ENCODE peak calls at places on chromosome 14, in seven cellular contexts. H is WERI-Rb-1, M is Peyer's patch, N is small intestine, C is stomach, Y is fibroblast of lung, I is kidney epithelial cell. L is an unnamed sample.

GRCh38 chr14:69013943-69014782 is 35.1 kb upstream of the ACTN1 start:
- DNase-seq in H (no peak), M (no peak), N (peak), C (peak), Y (peak), I (no peak), L (no peak)

GRCh38 chr14:94971750-94972149 is 185.6 kb downstream of the DICER1 start:
- DNase-seq in H (no peak), M (no peak), N (no peak), C (peak), Y (peak), I (no peak), L (no peak)

GRCh38 chr14:95157987-95158712 is 821 bp upstream of the DICER1 start:
- DNase-seq in H (no peak), M (peak), N (no peak), C (no peak), Y (no peak), I (no peak), L (no peak)

GRCh38 chr14:69600304-69600891 is 11.0 kb upstream of the SUSD6 start:
- DNase-seq in H (no peak), M (no peak), N (no peak), C (no peak), Y (no peak), I (no peak), L (no peak)

GRCh38 chr14:105891631-105892452 is 365.5 kb downstream of the TMEM121 start:
- DNase-seq in H (peak), M (no peak), N (no peak), C (peak), Y (no peak), I (no peak), L (no peak)

GRCh38 chr14:53528114-53528513 is 375.0 kb upstream of the DDHD1 start:
- DNase-seq in H (no peak), M (no peak), N (no peak), C (no peak), Y (peak), I (no peak), L (no peak)

GRCh38 chr14:93994919-93995682 is 2.0 kb upstream of the CCDC197 start:
- DNase-seq in H (no peak), M (no peak), N (no peak), C (peak), Y (peak), I (peak), L (peak)

GRCh38 chr14:52835122-52835903 is 43.9 kb upstream of the GNPNAT1 start:
- DNase-seq in H (peak), M (no peak), N (no peak), C (no peak), Y (peak), I (no peak), L (no peak)

GRCh38 chr14:73295198-73295796 is 58.0 kb downstream of the PAPLN start:
- DNase-seq in H (no peak), M (no peak), N (peak), C (no peak), Y (peak), I (no peak), L (no peak)

GRCh38 chr14:96581902-96582640 is 79.9 kb downstream of the PAPOLA start:
- DNase-seq in H (no peak), M (no peak), N (no peak), C (no peak), Y (no peak), I (no peak), L (no peak)

GRCh38 chr14:86003998-86004397 is 474.1 kb downstream of the FLRT2 start:
- DNase-seq in H (no peak), M (no peak), N (no peak), C (no peak), Y (peak), I (no peak), L (no peak)

GRCh38 chr14:94364037-94364436 is 24.4 kb downstream of the SERPINA1 start:
- DNase-seq in H (no peak), M (no peak), N (no peak), C (no peak), Y (no peak), I (no peak), L (no peak)

GRCh38 chr14:51738754-51739153 is 87.0 kb downstream of the FRMD6 start:
- DNase-seq in H (peak), M (no peak), N (no peak), C (no peak), Y (no peak), I (no peak), L (no peak)

GRCh38 chr14:103867523-103867953 is 20.2 kb upstream of the PPP1R13B start:
- DNase-seq in H (no peak), M (no peak), N (no peak), C (peak), Y (no peak), I (no peak), L (peak)

GRCh38 chr14:94041551-94042346 is 15.6 kb downstream of the OTUB2 start:
- DNase-seq in H (no peak), M (no peak), N (no peak), C (peak), Y (peak), I (no peak), L (peak)

GRCh38 chr14:86296173-86296572 is 766.2 kb downstream of the FLRT2 start:
- DNase-seq in H (peak), M (no peak), N (no peak), C (no peak), Y (peak), I (peak), L (no peak)

GRCh38 chr14:32327255-32327961 is 1.7 kb upstream of the AKAP6 start:
- DNase-seq in H (no peak), M (no peak), N (no peak), C (no peak), Y (no peak), I (no peak), L (no peak)

GRCh38 chr14:57302883-57303282 is 34.1 kb downstream of the AP5M1 start:
- DNase-seq in H (no peak), M (no peak), N (no peak), C (no peak), Y (no peak), I (no peak), L (no peak)

GRCh38 chr14:103500148-103500990 is 22.3 kb downstream of the CKB start:
- DNase-seq in H (peak), M (peak), N (peak), C (peak), Y (peak), I (no peak), L (no peak)

GRCh38 chr14:31969371-31969770 is 107.7 kb upstream of the ARHGAP5 start:
- DNase-seq in H (no peak), M (no peak), N (no peak), C (no peak), Y (peak), I (no peak), L (peak)

GRCh38 chr14:76456200-76456599 is 80.3 kb downstream of the ESRRB start:
- DNase-seq in H (peak), M (no peak), N (peak), C (no peak), Y (no peak), I (no peak), L (no peak)

GRCh38 chr14:105019861-105020814 is 745 bp downstream of the CDCA4 start:
- DNase-seq in H (no peak), M (peak), N (peak), C (peak), Y (peak), I (no peak), L (no peak)

GRCh38 chr14:58793096-58793740 is 155.5 kb downstream of the DACT1 start:
- DNase-seq in H (no peak), M (no peak), N (peak), C (no peak), Y (no peak), I (no peak), L (no peak)

GRCh38 chr14:58794993-58795762 is 157.4 kb downstream of the DACT1 start:
- DNase-seq in H (no peak), M (no peak), N (peak), C (no peak), Y (no peak), I (no peak), L (no peak)

GRCh38 chr14:58792421-58792820 is 154.7 kb downstream of the DACT1 start:
- DNase-seq in H (no peak), M (no peak), N (no peak), C (no peak), Y (peak), I (no peak), L (no peak)

GRCh38 chr14:58796201-58796600 is 158.4 kb downstream of the DACT1 start:
- DNase-seq in H (no peak), M (no peak), N (peak), C (no peak), Y (no peak), I (no peak), L (no peak)

GRCh38 chr14:58796636-58797429 is 159.1 kb downstream of the DACT1 start:
- DNase-seq in H (no peak), M (no peak), N (no peak), C (no peak), Y (no peak), I (no peak), L (no peak)
- H3K4me3 ChIP-seq in H (no peak), M (no peak), N (no peak), C (no peak), Y (no peak), I (no peak), L (no peak)

DNA sequence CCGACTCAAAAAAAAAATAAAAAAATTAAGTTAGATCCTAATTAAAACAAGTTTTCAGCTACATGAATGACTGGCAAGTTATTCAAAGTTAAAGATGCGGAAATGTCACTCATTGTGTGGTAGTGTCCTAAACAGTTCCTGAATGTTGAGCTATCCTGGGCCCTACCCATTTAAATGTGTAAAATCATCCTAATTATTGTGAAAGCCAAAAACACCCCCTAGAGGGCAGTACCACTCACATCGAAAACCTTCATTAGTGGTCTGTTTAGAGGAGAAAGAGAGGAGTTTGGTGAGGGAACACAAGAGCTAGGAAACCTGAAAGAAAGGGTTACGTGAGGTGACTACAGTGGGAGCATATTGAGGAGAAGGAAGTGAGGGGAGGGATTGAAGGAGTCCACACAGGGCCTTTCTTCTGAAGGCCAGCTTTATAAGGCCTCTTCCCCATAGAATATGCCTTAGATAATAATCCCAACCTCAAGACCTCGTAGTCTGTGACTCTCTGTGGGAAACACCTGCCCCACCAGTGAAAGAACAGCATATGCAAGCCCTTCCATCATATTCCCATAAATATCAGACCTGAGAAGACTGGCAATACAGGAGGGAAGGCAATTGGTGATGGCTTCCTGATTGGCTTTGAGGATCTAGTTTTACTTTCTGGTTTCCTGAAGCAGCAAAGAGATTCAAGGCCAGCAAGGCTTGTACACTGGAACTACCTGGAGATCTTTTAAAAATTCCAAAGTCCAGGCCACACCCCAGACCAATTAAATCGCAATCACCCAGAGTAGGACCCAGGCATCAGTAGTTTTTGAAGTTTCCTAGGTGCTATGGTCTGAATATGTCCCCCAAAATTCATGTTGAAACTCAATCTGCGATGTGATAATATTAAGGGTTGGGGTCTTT is 2.7 kb upstream of the TEP1 start:
- DNase-seq in H (peak), M (peak), N (peak), C (no peak), Y (peak), I (no peak), L (no peak)
- H3K4me3 ChIP-seq in H (no peak), M (no peak), N (no peak), C (no peak), Y (no peak), I (no peak), L (no peak)

GRCh38 chr14:101072945-101073597 is 169.5 kb upstream of the RTL1 start:
- DNase-seq in H (no peak), M (peak), N (peak), C (peak), Y (peak), I (peak), L (peak)

GRCh38 chr14:101070540-101071492 is 167.3 kb upstream of the RTL1 start:
- DNase-seq in H (no peak), M (peak), N (no peak), C (peak), Y (no peak), I (no peak), L (no peak)

GRCh38 chr14:101071493-101071891 is 168.0 kb upstream of the RTL1 start:
- DNase-seq in H (no peak), M (peak), N (no peak), C (peak), Y (no peak), I (no peak), L (no peak)

GRCh38 chr14:101072531-101072930 is 169.0 kb upstream of the RTL1 start:
- DNase-seq in H (no peak), M (no peak), N (no peak), C (peak), Y (peak), I (no peak), L (no peak)

GRCh38 chr14:101072070-101072469 is 168.5 kb upstream of the RTL1 start:
- DNase-seq in H (no peak), M (no peak), N (no peak), C (no peak), Y (no peak), I (no peak), L (no peak)
- H3K4me3 ChIP-seq in H (no peak), M (no peak), N (no peak), C (no peak), Y (no peak), I (no peak), L (no peak)

DNA sequence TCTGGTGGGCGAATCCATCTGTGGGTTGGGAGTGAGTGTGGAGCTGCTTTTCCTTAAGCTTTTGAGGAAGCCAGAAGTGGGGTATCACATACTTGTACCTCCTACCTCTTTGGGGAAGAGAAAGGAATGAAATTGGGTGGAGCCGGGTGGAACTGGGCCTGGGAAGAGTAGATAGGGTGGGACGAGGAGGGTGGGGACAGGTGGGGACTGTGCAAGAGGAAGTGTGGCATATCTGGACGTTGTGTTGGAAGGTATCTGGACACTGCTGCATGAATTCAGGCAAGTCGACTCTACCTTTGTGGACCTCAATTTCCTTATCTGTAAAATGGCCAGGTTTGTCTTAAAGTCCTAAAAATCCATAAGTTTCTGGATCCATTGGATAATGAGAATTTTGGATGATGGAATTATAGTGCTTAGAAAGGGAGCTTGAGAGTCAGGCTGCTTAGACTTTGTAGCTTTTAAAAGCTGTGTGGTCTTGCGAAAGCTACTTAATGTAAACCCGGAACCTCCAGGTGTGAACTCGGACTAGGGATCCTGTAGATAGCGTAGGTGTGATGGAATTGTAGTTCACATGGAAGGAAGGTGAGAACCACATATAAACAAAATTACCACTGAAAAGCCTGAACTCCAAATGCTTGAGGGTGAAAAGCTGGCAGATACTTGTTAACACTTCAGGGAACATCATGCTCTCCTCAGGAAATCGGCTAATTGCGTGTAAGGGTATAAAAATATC is 2.1 kb downstream of the VRTN start:
- DNase-seq in H (no peak), M (no peak), N (peak), C (no peak), Y (no peak), I (no peak), L (no peak)
- H3K4me3 ChIP-seq in H (no peak), M (no peak), N (no peak), C (no peak), Y (no peak), I (no peak), L (no peak)

GRCh38 chr14:71333705-71334104 is 426.4 kb downstream of the PCNX1 start:
- DNase-seq in H (no peak), M (no peak), N (no peak), C (no peak), Y (no peak), I (no peak), L (no peak)

GRCh38 chr14:71331393-71331792 is 424.1 kb downstream of the PCNX1 start:
- DNase-seq in H (no peak), M (no peak), N (no peak), C (no peak), Y (no peak), I (no peak), L (no peak)

GRCh38 chr14:71328954-71329353 is 421.7 kb downstream of the PCNX1 start:
- DNase-seq in H (no peak), M (no peak), N (no peak), C (no peak), Y (no peak), I (no peak), L (no peak)

GRCh38 chr14:71336488-71337192 is 429.4 kb downstream of the PCNX1 start:
- DNase-seq in H (no peak), M (no peak), N (peak), C (no peak), Y (no peak), I (no peak), L (no peak)

DNA sequence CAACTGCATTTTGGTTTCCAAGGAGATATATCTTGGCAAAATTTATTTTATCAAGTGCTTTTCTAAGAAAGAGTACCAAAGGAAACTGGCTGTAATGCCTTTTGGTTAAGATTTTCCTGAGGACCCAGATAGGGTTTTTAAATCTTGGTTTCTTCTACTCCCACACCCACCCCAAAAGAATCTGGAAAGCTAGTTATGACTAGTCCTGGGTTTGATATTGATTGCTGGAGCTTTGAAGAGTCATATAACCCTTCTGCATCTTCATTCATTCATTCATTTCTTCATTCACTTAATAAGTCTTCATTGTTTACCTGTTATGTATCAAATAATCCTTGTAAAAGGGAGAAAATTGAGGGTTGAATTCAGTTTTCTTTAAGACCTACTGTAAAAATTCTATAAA is 425.2 kb downstream of the PCNX1 start:
- DNase-seq in H (no peak), M (no peak), N (no peak), C (no peak), Y (no peak), I (no peak), L (no peak)
- H3K4me3 ChIP-seq in H (no peak), M (no peak), N (no peak), C (no peak), Y (no peak), I (no peak), L (no peak)

GRCh38 chr14:61187642-61187905 is 93.6 kb downstream of the TMEM30B start:
- DNase-seq in H (no peak), M (no peak), N (no peak), C (no peak), Y (no peak), I (no peak), L (no peak)

GRCh38 chr14:61188196-61188595 is 92.9 kb downstream of the TMEM30B start:
- DNase-seq in H (no peak), M (no peak), N (no peak), C (no peak), Y (peak), I (no peak), L (no peak)

GRCh38 chr14:61186793-61187641 is 94.1 kb downstream of the TMEM30B start:
- DNase-seq in H (no peak), M (no peak), N (no peak), C (no peak), Y (no peak), I (no peak), L (no peak)

GRCh38 chr14:61190341-61190740 is 90.8 kb downstream of the TMEM30B start:
- DNase-seq in H (no peak), M (no peak), N (no peak), C (no peak), Y (no peak), I (no peak), L (no peak)

DNA sequence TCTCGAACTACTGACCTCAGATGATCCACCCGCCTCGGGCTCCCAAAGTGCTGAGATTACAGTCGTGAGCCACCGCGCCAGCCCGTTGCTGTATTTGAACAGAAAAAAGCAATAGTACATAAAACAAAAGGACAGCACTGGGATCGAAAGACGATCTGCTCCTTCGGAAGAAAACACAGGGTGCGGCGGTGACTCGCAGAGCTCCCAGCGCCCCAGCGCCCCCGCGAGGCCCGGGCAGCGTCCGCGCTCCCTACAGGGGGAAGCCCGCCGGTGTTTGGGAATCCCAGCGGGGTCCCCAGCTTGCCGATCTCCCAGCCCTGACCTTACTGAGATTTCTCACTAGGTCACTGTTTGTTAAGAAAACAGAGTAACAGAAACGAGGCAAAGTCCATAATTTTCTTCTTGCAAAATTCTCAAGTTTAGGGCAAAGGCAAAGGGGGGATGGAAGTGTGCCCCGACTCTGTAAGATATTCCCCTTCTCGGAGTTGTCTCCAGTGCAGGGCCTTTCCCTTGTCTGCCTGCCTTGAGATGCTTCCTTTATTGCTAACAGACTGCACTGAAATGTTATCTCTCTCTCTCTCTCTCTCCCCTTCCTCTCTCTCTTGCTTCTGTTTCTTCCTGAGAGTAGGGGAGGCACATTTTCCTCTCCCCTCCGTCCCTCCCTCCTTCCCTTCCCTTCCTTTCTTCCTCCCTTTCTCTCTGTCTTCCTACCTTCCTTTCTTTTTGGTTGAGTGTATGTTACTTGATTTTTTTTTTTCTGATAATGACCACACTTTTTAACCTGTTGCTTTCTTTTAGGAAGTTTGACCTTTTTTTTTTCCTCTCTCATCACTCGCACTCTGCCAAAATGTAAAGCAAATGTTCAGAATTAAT is 92.0 kb downstream of the TMEM30B start:
- DNase-seq in H (no peak), M (no peak), N (peak), C (peak), Y (peak), I (no peak), L (no peak)
- H3K4me3 ChIP-seq in H (no peak), M (no peak), N (no peak), C (peak), Y (peak), I (peak), L (peak)

L was measured in retinal pigment epithelial cell.